ENCODE peak calls at places on chromosomes 7 and 10, in ten cellular contexts. R, D, X, L, P, O, V, Y, A and W are unnamed samples.

GRCh38 chr7:38316733-38317360 is 43.4 kb upstream of the TARP start:
- DNase-seq in V (no peak), L (no peak), O (no peak), P (no peak), X (no peak), A (no peak), R (no peak), Y (no peak), D (no peak), W (no peak)

GRCh38 chr10:45418859-45419672 is 45.0 kb downstream of the ALOX5 start:
- DNase-seq in R (peak; percentile 72), D (peak; percentile 78), O (peak; percentile 56), X (peak; percentile 13), L (no peak), Y (no peak), A (peak; percentile 71), P (peak; percentile 84), V (peak; percentile 88), W (peak; percentile 85)

GRCh38 chr10:44879531-44879899 is 31.6 kb upstream of the TMEM72 start:
- DNase-seq in X (no peak), V (no peak), Y (no peak), R (no peak), L (no peak), P (no peak), D (no peak), O (no peak), A (no peak), W (no peak)

GRCh38 chr7:142328006-142328405 is 70.1 kb upstream of the PRSS58 start:
- DNase-seq in V (no peak), Y (no peak), P (peak; percentile 47), D (peak; percentile 41), X (no peak), O (no peak), A (peak; percentile 34), R (no peak), L (no peak), W (no peak)

GRCh38 chr10:85682621-85683020 is 684.0 kb downstream of the GRID1 start:
- DNase-seq in X (no peak), P (no peak), V (no peak), Y (no peak), A (no peak), R (no peak), O (no peak), L (no peak), D (no peak), W (no peak)

GRCh38 chr7:141161959-141162547 is 88.2 kb downstream of the TMEM178B start:
- DNase-seq in V (no peak), P (peak; percentile 22), R (no peak), D (no peak), X (no peak), O (no peak), A (no peak), L (no peak), Y (no peak), W (no peak)

GRCh38 chr7:132321387-132321786 is 254.9 kb downstream of the PLXNA4 start:
- DNase-seq in X (no peak), Y (no peak), A (no peak), P (no peak), R (no peak), O (peak; percentile 12), V (no peak), L (peak; percentile 59), D (peak; percentile 39), W (no peak)

GRCh38 chr7:122316467-122317394 is 12.2 kb upstream of the FEZF1 start:
- DNase-seq in V (no peak), Y (no peak), P (no peak), A (peak; percentile 62), X (no peak), R (peak; percentile 35), O (no peak), L (no peak), D (peak; percentile 59), W (peak; percentile 72)

GRCh38 chr7:75735581-75736350 is 3.0 kb downstream of the HIP1 start:
- DNase-seq in R (no peak), A (no peak), V (no peak), Y (no peak), O (no peak), D (no peak), P (no peak), L (no peak), X (no peak), W (no peak)

GRCh38 chr7:64832136-64832535 is 37.9 kb downstream of the ZNF138 start:
- DNase-seq in D (no peak), P (no peak), L (no peak), V (no peak), Y (no peak), O (no peak), R (no peak), X (no peak), A (no peak), W (no peak)

GRCh38 chr10:3776796-3777571 is 8.0 kb downstream of the KLF6 start:
- DNase-seq in P (peak; percentile 28), X (no peak), R (peak; percentile 72), V (peak; percentile 73), D (no peak), A (no peak), L (no peak), Y (peak; percentile 58), O (peak; percentile 93), W (peak; percentile 81)

GRCh38 chr7:127927339-127927679 is 103.9 kb downstream of the LRRC4 start:
- DNase-seq in A (no peak), X (no peak), P (no peak), V (no peak), R (no peak), Y (no peak), L (no peak), D (no peak), O (peak; percentile 77), W (no peak)